ENCODE peak calls at places on chromosome 7, in six cellular contexts. F is adrenal gland, H is tibial artery, M is neuronal stem cell, G is heart right ventricle, Y is cardiac muscle cell. Q is an unnamed sample.
A peak's percentile ranks its signal among the peaks of the same experiment; 100 is the strongest.

GRCh38 chr7:149625947-149626392 is 128.4 kb upstream of the ZNF746 start:
- DNase-seq in H (no peak), Y (no peak), F (no peak), G (no peak), M (no peak), Q (no peak)

GRCh38 chr7:41093141-41093540 is 609.7 kb downstream of the INHBA start:
- DNase-seq in M (no peak), Y (no peak), H (no peak), F (no peak), G (no peak), Q (no peak)

GRCh38 chr7:44995555-44996493 is 4.2 kb upstream of the CCM2 start:
- DNase-seq in H (no peak), F (no peak), M (no peak), Y (no peak), G (no peak), Q (no peak)

GRCh38 chr7:138889566-138889965 is 91.6 kb upstream of the ATP6V0A4 start:
- DNase-seq in G (no peak), H (no peak), F (no peak), Y (peak; percentile 25), M (no peak), Q (no peak)

GRCh38 chr7:18087687-18088078 is 60.0 kb upstream of the PRPS1L1 start:
- DNase-seq in Y (no peak), F (no peak), M (peak; percentile 11), G (no peak), H (no peak), Q (no peak)

GRCh38 chr7:155669717-155670505 is 25.4 kb downstream of the RBM33 start:
- DNase-seq in M (no peak), G (no peak), H (no peak), F (no peak), Y (peak; percentile 42), Q (no peak)

GRCh38 chr7:117323877-117324699 is 1.2 kb upstream of the WNT2 start:
- DNase-seq in M (peak; percentile 35), F (peak; percentile 23), H (no peak), Y (peak; percentile 70), G (peak; percentile 36), Q (no peak)

GRCh38 chr7:92769361-92769633 is 67.1 kb downstream of the CDK6 start:
- DNase-seq in F (no peak), Y (no peak), G (no peak), H (no peak), M (no peak), Q (no peak)

GRCh38 chr7:11355571-11355970 is 381.9 kb downstream of the PHF14 start:
- DNase-seq in F (no peak), Y (no peak), H (no peak), M (no peak), G (no peak), Q (no peak)

GRCh38 chr7:36280840-36281812 is 108.5 kb upstream of the ANLN start:
- DNase-seq in G (peak; percentile 68), Y (peak; percentile 79), H (peak; percentile 86), M (no peak), F (peak; percentile 83), Q (no peak)

GRCh38 chr7:125526958-125527357 is 597.3 kb upstream of the POT1 start:
- DNase-seq in M (no peak), Y (no peak), F (no peak), G (no peak), H (no peak), Q (no peak)

GRCh38 chr7:24717694-24718320 is 39.5 kb downstream of the GSDME start:
- DNase-seq in G (no peak), F (no peak), H (peak; percentile 29), Y (peak; percentile 56), M (no peak), Q (no peak)

GRCh38 chr7:154591544-154591943 is 411.4 kb downstream of the PAXIP1 start:
- DNase-seq in Y (no peak), F (no peak), M (no peak), G (peak; percentile 20), H (no peak), Q (no peak)

GRCh38 chr7:77699056-77699455 is 2.8 kb downstream of the RSBN1L start:
- DNase-seq in M (no peak), F (no peak), Y (no peak), H (no peak), G (no peak), Q (no peak)

GRCh38 chr7:34104992-34105391 is 199.7 kb downstream of the BMPER start:
- DNase-seq in G (no peak), M (no peak), Y (peak; percentile 27), F (no peak), H (no peak), Q (no peak)

GRCh38 chr7:26843696-26844095 is 20.7 kb downstream of the SKAP2 start:
- DNase-seq in G (no peak), H (no peak), F (no peak), M (no peak), Y (no peak), Q (no peak)

GRCh38 chr7:151244156-151244870 is 4.2 kb downstream of the SMARCD3 start:
- DNase-seq in F (peak; percentile 58), H (no peak), G (no peak), Y (peak; percentile 64), M (peak; percentile 70), Q (peak; percentile 59)

GRCh38 chr7:132557489-132558044 is 18.7 kb downstream of the PLXNA4 start:
- DNase-seq in M (no peak), Y (peak; percentile 56), H (no peak), G (no peak), F (no peak), Q (no peak)

GRCh38 chr7:12210179-12211053 is 678 bp upstream of the TMEM106B start:
- DNase-seq in H (no peak), F (peak; percentile 58), M (no peak), Y (no peak), G (peak; percentile 6), Q (no peak)

GRCh38 chr7:112399501-112399900 is 50.8 kb upstream of the IFRD1 start:
- DNase-seq in G (no peak), M (no peak), Y (peak; percentile 83), F (no peak), H (no peak), Q (no peak)

GRCh38 chr7:114481995-114482394 is 67.4 kb downstream of the FOXP2 start:
- DNase-seq in Y (peak; percentile 74), H (no peak), G (no peak), F (no peak), M (no peak), Q (no peak)

GRCh38 chr7:48300301-48300700 is 129.0 kb downstream of the ABCA13 start:
- DNase-seq in Y (no peak), M (no peak), F (no peak), H (no peak), G (no peak), Q (no peak)
- H3K27ac ChIP-seq in Y (no peak overlapping the region), M (no peak overlapping the region), F (no peak overlapping the region), H (no peak overlapping the region), G (no peak overlapping the region), Q (no peak overlapping the region)

GRCh38 chr7:131131746-131132431 is 195.8 kb upstream of the MKLN1 start:
- DNase-seq in G (no peak), H (no peak), F (no peak), Y (no peak), M (no peak), Q (no peak)

GRCh38 chr7:131130324-131130723 is 197.4 kb upstream of the MKLN1 start:
- DNase-seq in F (no peak), Y (no peak), G (no peak), M (no peak), H (no peak), Q (no peak)

GRCh38 chr7:131131012-131131745 is 196.5 kb upstream of the MKLN1 start:
- DNase-seq in Y (no peak), F (no peak), M (no peak), H (no peak), G (no peak), Q (no peak)
- H3K4me1 ChIP-seq in Y (no peaks in the 10 kb centered on the region), F (no peaks in the 10 kb centered on the region), M (no peaks in the 10 kb centered on the region), H (no peaks in the 10 kb centered on the region), G (no peaks in the 10 kb centered on the region), Q (no peaks in the 10 kb centered on the region)

GRCh38 chr7:157515342-157516041 is 178.7 kb downstream of the DNAJB6 start:
- DNase-seq in M (no peak), G (no peak), H (peak; percentile 57), F (no peak), Y (no peak), Q (no peak)

GRCh38 chr7:157516311-157516710 is 179.5 kb downstream of the DNAJB6 start:
- DNase-seq in G (no peak), H (peak; percentile 46), M (no peak), F (no peak), Y (no peak), Q (no peak)

GRCh38 chr7:157518514-157519175 is 181.8 kb downstream of the DNAJB6 start:
- DNase-seq in H (peak; percentile 42), G (no peak), F (no peak), Y (no peak), M (no peak), Q (no peak)

GRCh38 chr7:157517782-157518513 is 181.1 kb downstream of the DNAJB6 start:
- DNase-seq in H (no peak), G (no peak), F (no peak), M (no peak), Y (no peak), Q (no peak)

DNA sequence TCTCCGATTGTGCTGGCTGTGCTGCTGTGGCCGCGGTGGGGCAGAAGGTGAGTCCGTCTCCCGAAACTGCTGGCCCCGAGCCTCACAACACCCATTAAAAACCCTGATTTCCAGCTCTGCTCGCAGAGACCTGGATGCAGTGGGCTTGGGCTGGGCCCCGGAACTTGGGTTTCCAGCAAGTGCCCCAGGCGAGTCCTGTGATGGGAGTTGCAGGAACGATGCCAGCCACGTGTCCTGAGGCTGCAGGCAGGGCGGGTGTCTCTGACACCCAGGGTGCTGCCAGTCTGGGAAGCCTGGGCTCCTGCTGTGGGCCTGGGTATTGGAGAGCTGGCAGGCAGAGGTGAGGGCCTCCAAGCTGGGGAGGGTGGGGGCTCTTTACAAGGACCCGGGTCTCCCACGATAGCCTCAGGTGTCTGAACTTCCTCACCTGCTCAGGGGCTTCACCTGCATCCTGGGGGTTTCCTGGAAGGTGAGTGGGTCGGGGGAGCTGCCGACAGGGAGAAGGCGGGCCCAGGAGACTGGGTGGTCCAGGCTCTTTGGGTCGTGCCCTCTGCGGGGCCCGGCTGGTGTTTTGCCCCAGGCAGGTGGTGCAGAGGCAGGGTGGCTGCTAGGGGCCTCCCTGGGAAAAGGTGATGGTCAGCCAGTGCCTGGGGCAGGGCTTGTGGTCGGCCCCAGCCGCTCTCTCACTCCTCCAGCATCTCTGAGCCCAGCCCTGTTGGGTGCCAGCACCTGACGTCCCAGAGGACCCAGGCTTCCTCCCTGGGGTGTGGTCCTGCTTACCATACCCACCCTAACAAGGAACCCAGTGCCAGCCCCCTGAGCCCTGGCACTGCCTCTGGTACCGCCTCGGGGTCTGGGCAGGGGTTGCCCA is 180.3 kb downstream of the DNAJB6 start:
- DNase-seq in Y (no peak), M (no peak), G (no peak), F (no peak), H (peak; percentile 65), Q (no peak)
- H3K9me3 ChIP-seq in Y (no peaks in the 10 kb centered on the region), M (peaks cover 8% of the 10 kb centered on the region), G (no peaks in the 10 kb centered on the region), F (no peaks in the 10 kb centered on the region), H (peaks cover 14% of the 10 kb centered on the region), Q (no peaks in the 10 kb centered on the region)

DNA sequence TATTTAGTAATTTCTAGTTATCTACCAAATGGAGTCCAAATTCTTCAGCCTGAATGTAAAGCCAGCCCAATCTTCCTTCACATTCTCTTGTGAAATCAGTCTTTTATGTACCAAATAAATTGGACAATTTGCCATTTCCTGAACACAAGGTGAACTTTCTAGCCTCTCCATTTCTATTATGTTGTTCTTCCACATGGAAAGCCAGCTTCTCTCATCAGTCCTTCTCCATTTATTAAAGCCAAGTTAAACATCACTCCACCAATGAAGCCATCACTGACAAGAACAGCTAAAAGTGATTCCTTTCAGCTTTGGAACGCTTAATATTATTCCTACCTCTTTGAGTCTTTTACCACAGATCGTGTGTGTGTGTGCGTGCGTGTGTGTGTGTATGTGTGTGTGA is 88.4 kb downstream of the VPS41 start:
- DNase-seq in F (no peak), Y (no peak), M (no peak), G (no peak), H (no peak), Q (no peak)
- H3K27ac ChIP-seq in F (no peak overlapping the region), Y (no peak overlapping the region), M (no peak overlapping the region), G (no peak overlapping the region), H (no peak overlapping the region), Q (no peak overlapping the region)

GRCh38 chr7:48899932-48900331 is 24.4 kb upstream of the CDC14C start:
- DNase-seq in M (no peak), F (no peak), G (no peak), Y (peak; percentile 21), H (no peak), Q (no peak)
- H3K4me1 ChIP-seq in M (no peaks in the 10 kb centered on the region), F (no peaks in the 10 kb centered on the region), G (no peaks in the 10 kb centered on the region), Y (no peaks in the 10 kb centered on the region), H (no peaks in the 10 kb centered on the region), Q (no peaks in the 10 kb centered on the region)